ENCODE peak calls at places on chromosomes 1 and 21, in ten cellular contexts. Y is left lung, P is astrocyte, C is nephron progenitor cell, F is Peyer's patch, X is choroid plexus epithelial cell, Z is heart left ventricle, J is right lobe of liver, E is pancreas, U is neural progenitor cell. O is an unnamed sample.
A peak's percentile ranks its signal among the peaks of the same experiment; 100 is the strongest.

GRCh38 chr1:212825798-212826452 is 21.5 kb downstream of the SPATA45 start:
- DNase-seq in Y (no peak), P (no peak), C (no peak), F (no peak), X (no peak), Z (no peak), J (no peak), E (no peak), U (no peak), O (peak; percentile 48)

GRCh38 chr1:80450711-80451110 is 1350.0 kb upstream of the ADGRL2 start:
- DNase-seq in Y (no peak), P (no peak), C (no peak), F (no peak), X (no peak), Z (no peak), J (no peak), E (no peak), U (no peak), O (no peak)

GRCh38 chr1:246781212-246781611 is 57.0 kb downstream of the SCCPDH start:
- DNase-seq in Y (no peak), P (no peak), C (no peak), F (no peak), X (no peak), Z (no peak), J (no peak), E (no peak), U (no peak), O (peak; percentile 56)

GRCh38 chr1:1144843-1145546 is 28.7 kb upstream of the TTLL10 start:
- DNase-seq in Y (no peak), P (no peak), C (no peak), F (peak; percentile 88), X (no peak), Z (no peak), J (no peak), E (no peak), U (no peak), O (no peak)

GRCh38 chr1:149888999-149889289 is 10.4 kb upstream of the BOLA1 start:
- DNase-seq in Y (no peak), P (no peak), C (no peak), F (no peak), X (peak; percentile 50), Z (no peak), J (no peak), E (no peak), U (peak; percentile 11), O (peak; percentile 51)

GRCh38 chr1:150194381-150195031 is 41.4 kb downstream of the ANP32E start:
- DNase-seq in Y (no peak), P (peak; percentile 76), C (no peak), F (no peak), X (peak; percentile 84), Z (no peak), J (no peak), E (no peak), U (no peak), O (no peak)

GRCh38 chr21:34807146-34807880 is 138.5 kb downstream of the CLIC6 start:
- DNase-seq in Y (no peak), P (peak; percentile 97), C (no peak), F (no peak), X (peak; percentile 99), Z (no peak), J (no peak), E (no peak), U (no peak), O (no peak)

GRCh38 chr1:204875255-204875654 is 4.6 kb downstream of the NFASC start:
- DNase-seq in Y (no peak), P (no peak), C (no peak), F (no peak), X (no peak), Z (no peak), J (no peak), E (no peak), U (no peak), O (no peak)

GRCh38 chr1:218813247-218813646 is 360.4 kb upstream of the LYPLAL1 start:
- DNase-seq in Y (no peak), P (peak; percentile 76), C (no peak), F (no peak), X (peak; percentile 70), Z (no peak), J (no peak), E (no peak), U (no peak), O (no peak)

GRCh38 chr1:7457811-7458210 is 313.3 kb upstream of the VAMP3 start:
- DNase-seq in Y (no peak), P (no peak), C (no peak), F (no peak), X (no peak), Z (no peak), J (no peak), E (no peak), U (no peak), O (no peak)

GRCh38 chr1:7462627-7463026 is 308.5 kb upstream of the VAMP3 start:
- DNase-seq in Y (no peak), P (no peak), C (no peak), F (no peak), X (no peak), Z (no peak), J (no peak), E (no peak), U (no peak), O (no peak)

GRCh38 chr1:7460807-7461206 is 310.3 kb upstream of the VAMP3 start:
- DNase-seq in Y (no peak), P (no peak), C (no peak), F (no peak), X (no peak), Z (no peak), J (no peak), E (no peak), U (peak; percentile 39), O (no peak)

GRCh38 chr1:7458946-7459345 is 312.1 kb upstream of the VAMP3 start:
- DNase-seq in Y (no peak), P (no peak), C (no peak), F (no peak), X (no peak), Z (no peak), J (no peak), E (no peak), U (no peak), O (no peak)

GRCh38 chr1:7459915-7460314 is 311.2 kb upstream of the VAMP3 start:
- DNase-seq in Y (no peak), P (no peak), C (no peak), F (no peak), X (no peak), Z (no peak), J (no peak), E (no peak), U (no peak), O (no peak)
- TF ChIP-seq CTCF in Y (no peak), P (no peak), C (no peak), F (no peak), X (no peak), Z (no peak), J (no peak), E (no peak), U (no peak), O (no peak)

GRCh38 chr1:222852326-222852725 is 37.5 kb downstream of the DISP1 start:
- DNase-seq in Y (no peak), P (peak; percentile 76), C (no peak), F (no peak), X (peak; percentile 68), Z (no peak), J (no peak), E (no peak), U (no peak), O (no peak)
- TF ChIP-seq CTCF in Y (no peak), P (no peak), C (no peak), F (no peak), X (no peak), Z (no peak), J (no peak), E (no peak), U (no peak), O (no peak)

DNA sequence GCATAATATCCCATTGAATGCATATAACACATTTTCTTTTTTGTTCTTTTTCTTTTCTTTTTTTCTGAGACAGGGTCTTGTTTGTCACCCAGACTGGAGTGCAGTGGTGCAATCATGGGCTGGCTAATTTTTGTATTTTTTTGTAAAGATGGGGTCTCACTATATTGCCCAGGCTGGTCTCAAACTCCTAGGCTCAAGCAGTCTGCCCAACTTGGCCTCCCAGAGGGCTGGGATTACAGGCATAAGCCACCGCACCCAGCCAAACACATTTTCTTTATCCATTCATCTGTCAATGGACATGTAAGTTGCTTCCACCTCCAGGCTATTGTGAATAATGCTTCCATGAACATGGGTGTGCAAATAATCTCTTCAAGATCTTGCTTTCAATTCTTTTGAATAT is 17.0 kb upstream of the RCSD1 start:
- DNase-seq in Y (no peak), P (no peak), C (no peak), F (no peak), X (no peak), Z (no peak), J (no peak), E (no peak), U (no peak), O (peak; percentile 44)
- TF ChIP-seq CTCF in Y (no peak), P (no peak), C (no peak), F (no peak), X (no peak), Z (no peak), J (no peak), E (no peak), U (no peak), O (no peak)

DNA sequence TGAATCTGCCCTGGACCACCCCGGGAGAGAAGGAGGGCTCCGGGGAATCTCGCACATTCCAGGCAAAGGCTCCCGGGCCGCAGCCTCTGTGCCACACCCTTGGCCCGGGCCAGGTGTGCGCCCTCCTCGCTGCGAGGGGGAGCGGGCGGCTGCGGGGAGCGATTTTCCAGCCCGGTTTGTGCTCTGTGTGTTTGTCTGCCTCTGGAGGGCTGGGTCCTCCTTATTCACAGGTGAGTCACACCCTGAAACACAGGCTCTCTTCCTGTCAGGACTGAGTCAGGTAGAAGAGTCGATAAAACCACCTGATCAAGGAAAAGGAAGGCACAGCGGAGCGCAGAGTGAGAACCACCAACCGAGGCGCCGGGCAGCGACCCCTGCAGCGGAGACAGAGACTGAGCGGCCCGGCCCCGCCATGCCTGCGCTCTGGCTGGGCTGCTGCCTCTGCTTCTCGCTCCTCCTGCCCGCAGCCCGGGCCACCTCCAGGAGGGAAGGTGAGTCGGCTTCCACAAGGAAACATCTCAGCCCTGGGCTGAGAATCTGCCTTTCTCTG is at the start of gene LAMC2:
- DNase-seq in Y (peak; percentile 51), P (peak; percentile 66), C (peak; percentile 67), F (peak; percentile 83), X (peak; percentile 40), Z (no peak), J (peak; percentile 27), E (peak; percentile 81), U (peak; percentile 75), O (no peak)
- TF ChIP-seq CTCF in Y (no peak), P (no peak), C (peak; percentile 33), F (no peak), X (peak; percentile 61), Z (no peak), J (no peak), E (peak; percentile 26), U (peak; percentile 38), O (peak; percentile 60)

O was measured in osteocyte.